ENCODE peak calls at places on chromosome 14, in eight cellular contexts. L, T, K, P, M, O, V and R are unnamed samples.

GRCh38 chr14:95326987-95327386 is 7.3 kb upstream of the CLMN start:
- DNase-seq in L (peak), T (no peak), K (peak), P (no peak), M (no peak), O (no peak), V (no peak), R (no peak)

GRCh38 chr14:104996483-104996882 is 10.9 kb downstream of the CLBA1 start:
- DNase-seq in L (no peak), T (no peak), K (no peak), P (no peak), M (no peak), O (no peak), V (no peak), R (no peak)

GRCh38 chr14:93579178-93579577 is 148.4 kb downstream of the UNC79 start:
- DNase-seq in L (no peak), T (no peak), K (no peak), P (no peak), M (no peak), O (no peak), V (no peak), R (no peak)

GRCh38 chr14:45177081-45177480 is 41.4 kb downstream of the FANCM start:
- DNase-seq in L (no peak), T (no peak), K (no peak), P (no peak), M (peak), O (peak), V (no peak), R (peak)

GRCh38 chr14:75523771-75524171 is 1.5 kb downstream of the BATF start:
- DNase-seq in L (no peak), T (no peak), K (no peak), P (no peak), M (peak), O (no peak), V (no peak), R (no peak)

GRCh38 chr14:93936245-93936644 is 9.1 kb downstream of the FAM181A start:
- DNase-seq in L (no peak), T (peak), K (peak), P (peak), M (no peak), O (no peak), V (no peak), R (no peak)

GRCh38 chr14:69924181-69924580 is 45.0 kb downstream of the SMOC1 start:
- DNase-seq in L (no peak), T (peak), K (no peak), P (no peak), M (no peak), O (no peak), V (no peak), R (no peak)

GRCh38 chr14:24296341-24297157 is 3.0 kb downstream of the DHRS1 start:
- DNase-seq in L (peak), T (peak), K (peak), P (peak), M (peak), O (peak), V (peak), R (peak)

GRCh38 chr14:52267501-52268190 is at the start of gene PTGDR:
- DNase-seq in L (peak), T (peak), K (no peak), P (no peak), M (peak), O (peak), V (no peak), R (no peak)